ENCODE peak calls at places on chromosome 12, in five cellular contexts. Y, S, E, Z and R are unnamed samples.

GRCh38 chr12:75975692-75976091 is 55.9 kb downstream of the PHLDA1 start:
- DNase-seq in Y (no peak), S (no peak), E (no peak), Z (no peak), R (no peak)

GRCh38 chr12:33708935-33709334 is 269.3 kb upstream of the SYT10 start:
- DNase-seq in Y (no peak), S (no peak), E (no peak), Z (no peak), R (no peak)

GRCh38 chr12:48489012-48489411 is 6.7 kb downstream of the C12orf54 start:
- DNase-seq in Y (no peak), S (peak), E (no peak), Z (peak), R (no peak)

GRCh38 chr12:3882896-3883564 is 9.8 kb upstream of the PARP11 start:
- DNase-seq in Y (peak), S (peak), E (peak), Z (no peak), R (no peak)

GRCh38 chr12:90335561-90335960 is 619.4 kb downstream of the CCER1 start:
- DNase-seq in Y (no peak), S (no peak), E (no peak), Z (no peak), R (no peak)

GRCh38 chr12:89946518-89946917 is 237.9 kb upstream of the ATP2B1 start:
- DNase-seq in Y (no peak), S (no peak), E (no peak), Z (no peak), R (no peak)

GRCh38 chr12:109653896-109654295 is 59.7 kb upstream of the FAM222A start:
- DNase-seq in Y (no peak), S (no peak), E (no peak), Z (no peak), R (no peak)

GRCh38 chr12:56645717-56646446 is at the start of gene ATP5F1B:
- DNase-seq in Y (peak), S (peak), E (peak), Z (peak), R (peak)

GRCh38 chr12:123958876-123959275 is 13.8 kb downstream of the CCDC92 start:
- DNase-seq in Y (no peak), S (no peak), E (no peak), Z (no peak), R (no peak)

GRCh38 chr12:94694732-94695131 is 44.4 kb upstream of the TMCC3 start:
- DNase-seq in Y (no peak), S (no peak), E (no peak), Z (no peak), R (no peak)

GRCh38 chr12:97267803-97268202 is 194.8 kb upstream of the RMST start:
- DNase-seq in Y (no peak), S (no peak), E (no peak), Z (no peak), R (no peak)

GRCh38 chr12:25500651-25501050 is 52.4 kb downstream of the LMNTD1 start:
- DNase-seq in Y (no peak), S (no peak), E (no peak), Z (no peak), R (no peak)

GRCh38 chr12:106760184-106760531 is 14.3 kb upstream of the RIC8B start:
- DNase-seq in Y (no peak), S (peak), E (no peak), Z (no peak), R (peak)

GRCh38 chr12:116204169-116204568 is 73.3 kb downstream of the MED13L start:
- DNase-seq in Y (no peak), S (no peak), E (no peak), Z (no peak), R (no peak)

GRCh38 chr12:122205590-122205925 is 2.0 kb downstream of the B3GNT4 start:
- DNase-seq in Y (no peak), S (no peak), E (no peak), Z (no peak), R (no peak)
- TF ChIP-seq POLR2A in Y (no peak), S (no peak), E (no peak), Z (no peak), R (no peak)

GRCh38 chr12:101280006-101280505 is at the start of gene UTP20:
- DNase-seq in Y (peak), S (peak), E (peak), Z (peak), R (peak)
- TF ChIP-seq POLR2A in Y (peak), S (peak), E (peak), Z (peak), R (peak)

DNA sequence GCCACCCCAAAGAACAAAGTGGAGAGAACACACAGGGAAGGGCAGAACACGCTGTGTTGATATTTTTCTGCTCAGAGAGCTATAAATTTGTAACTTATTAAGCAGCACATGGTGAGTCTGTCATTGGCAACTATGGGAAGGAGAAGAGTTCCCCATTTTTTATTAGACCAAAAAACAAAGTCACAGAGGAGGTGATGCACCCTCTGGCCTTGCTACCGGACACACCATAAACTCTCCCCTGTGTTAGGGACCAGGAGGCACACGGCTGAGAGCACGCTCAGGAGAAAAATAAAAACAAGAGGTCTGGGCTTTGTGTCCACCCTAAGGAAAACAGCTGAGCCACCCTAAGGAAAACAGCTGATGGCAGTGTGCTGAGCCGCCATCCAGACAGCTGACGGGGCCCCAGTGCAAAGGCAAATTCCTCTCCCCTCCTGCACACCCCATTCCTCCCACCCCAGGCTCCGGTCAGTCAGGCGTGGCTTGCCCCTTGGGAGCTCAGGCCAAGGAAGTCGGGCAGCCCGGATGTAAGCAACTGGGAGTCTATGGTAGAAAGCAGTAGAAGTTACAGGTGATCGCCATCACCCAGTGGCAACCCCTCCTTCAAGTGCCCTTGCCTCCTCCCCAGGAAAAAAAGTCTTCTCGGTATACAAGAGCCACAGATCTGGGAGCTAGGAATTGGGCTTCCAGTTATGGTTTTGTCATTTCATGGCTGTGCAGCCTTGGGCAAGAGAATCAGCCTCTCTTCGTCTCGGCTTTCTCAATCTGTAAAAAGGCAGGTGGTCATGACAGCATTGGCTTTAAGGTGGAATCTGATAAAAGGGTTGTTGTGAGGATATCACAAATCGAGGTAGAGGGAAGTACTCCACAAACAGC is 2.4 kb downstream of the PXN start:
- DNase-seq in Y (no peak), S (no peak), E (no peak), Z (no peak), R (no peak)
- TF ChIP-seq POLR2A in Y (no peak), S (no peak), E (no peak), Z (no peak), R (no peak)

DNA sequence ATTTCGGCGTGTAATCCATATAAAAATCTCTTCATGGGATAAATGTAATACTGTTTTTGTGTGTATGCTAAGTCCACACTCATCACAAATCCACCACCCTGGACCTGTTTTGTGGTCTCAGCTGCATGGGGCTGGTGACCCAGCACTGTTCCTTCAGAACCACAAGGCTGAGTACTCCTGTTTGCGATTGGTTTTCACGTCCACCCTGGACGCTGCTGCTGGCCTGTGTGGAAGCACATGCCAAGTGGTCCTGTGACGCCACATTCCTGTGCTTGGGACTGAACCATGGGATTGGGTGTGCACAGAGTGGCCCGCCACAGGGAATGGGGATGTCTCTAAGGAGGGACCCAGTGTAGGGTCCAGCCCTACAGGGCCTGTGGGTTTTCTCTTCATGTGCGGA is 4.3 kb downstream of the PUS1 start:
- DNase-seq in Y (no peak), S (no peak), E (no peak), Z (no peak), R (no peak)
- TF ChIP-seq POLR2A in Y (no peak), S (no peak), E (no peak), Z (no peak), R (no peak)

GRCh38 chr12:14961466-14962155 is at the start of gene ARHGDIB:
- DNase-seq in Y (no peak), S (no peak), E (no peak), Z (peak), R (no peak)
- TF ChIP-seq POLR2A in Y (no peak), S (no peak), E (no peak), Z (peak), R (peak)

GRCh38 chr12:47224563-47225133 is 144.9 kb upstream of the AMIGO2 start:
- DNase-seq in Y (no peak), S (no peak), E (no peak), Z (no peak), R (no peak)

GRCh38 chr12:47221256-47222023 is 141.7 kb upstream of the AMIGO2 start:
- DNase-seq in Y (no peak), S (no peak), E (no peak), Z (no peak), R (no peak)

GRCh38 chr12:47223848-47224213 is 144.1 kb upstream of the AMIGO2 start:
- DNase-seq in Y (no peak), S (peak), E (no peak), Z (no peak), R (no peak)

GRCh38 chr12:47222592-47222959 is 142.8 kb upstream of the AMIGO2 start:
- DNase-seq in Y (no peak), S (no peak), E (no peak), Z (no peak), R (no peak)

GRCh38 chr12:47222960-47223847 is 143.4 kb upstream of the AMIGO2 start:
- DNase-seq in Y (no peak), S (no peak), E (no peak), Z (no peak), R (no peak)
- TF ChIP-seq POLR2A in Y (no peak), S (no peak), E (no peak), Z (no peak), R (no peak)

DNA sequence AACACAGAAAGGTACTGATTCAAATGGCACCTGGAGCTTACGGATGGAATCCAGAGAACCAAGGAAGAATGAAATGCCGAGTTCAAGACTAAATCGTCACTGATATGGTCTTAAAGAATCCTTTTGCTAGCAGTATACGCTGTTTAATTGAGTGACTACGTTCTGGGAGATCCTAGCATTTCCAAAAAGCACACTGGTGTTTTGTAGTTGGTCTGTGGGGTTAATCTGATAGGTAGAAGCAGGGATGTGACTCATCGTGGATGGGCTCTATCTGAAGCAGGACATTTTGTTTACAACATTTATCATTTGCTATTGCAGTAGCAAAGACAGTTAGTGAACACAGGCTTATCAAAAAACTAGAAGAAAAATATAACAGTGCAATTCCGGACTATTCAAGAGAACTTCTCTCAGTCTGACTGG is 169.2 kb upstream of the HMGA2 start:
- DNase-seq in Y (no peak), S (peak), E (no peak), Z (no peak), R (no peak)
- TF ChIP-seq POLR2A in Y (no peak), S (no peak), E (no peak), Z (no peak), R (no peak)

DNA sequence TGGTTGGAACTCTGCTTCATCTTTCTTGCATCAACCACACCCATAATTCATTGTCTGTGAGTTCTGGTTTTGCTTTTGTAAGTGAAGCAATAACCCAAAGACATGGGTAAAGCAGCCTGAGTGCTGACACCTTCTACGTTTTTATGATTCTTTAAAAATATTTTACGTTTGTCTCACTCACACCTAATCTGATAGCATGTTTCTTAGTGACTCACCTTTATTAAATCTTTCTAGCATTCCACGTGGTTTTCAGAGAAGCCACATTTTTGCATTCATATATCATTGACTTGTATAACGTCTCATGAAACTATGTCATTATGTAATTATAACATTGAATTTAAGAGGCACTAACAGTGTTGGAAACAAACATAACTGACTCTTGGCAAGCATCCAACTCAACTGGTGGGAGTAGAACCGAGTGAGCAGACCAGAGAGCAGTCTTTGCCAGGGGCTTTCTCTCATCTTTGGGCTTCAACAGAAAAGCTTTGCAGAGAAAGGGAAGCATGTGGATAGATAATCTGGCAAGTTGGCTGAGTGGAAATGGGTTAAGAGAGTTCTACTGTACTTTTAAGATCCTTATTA is 118.8 kb downstream of the TPH2 start:
- DNase-seq in Y (no peak), S (no peak), E (no peak), Z (no peak), R (no peak)
- TF ChIP-seq POLR2A in Y (no peak), S (no peak), E (no peak), Z (no peak), R (no peak)

DNA sequence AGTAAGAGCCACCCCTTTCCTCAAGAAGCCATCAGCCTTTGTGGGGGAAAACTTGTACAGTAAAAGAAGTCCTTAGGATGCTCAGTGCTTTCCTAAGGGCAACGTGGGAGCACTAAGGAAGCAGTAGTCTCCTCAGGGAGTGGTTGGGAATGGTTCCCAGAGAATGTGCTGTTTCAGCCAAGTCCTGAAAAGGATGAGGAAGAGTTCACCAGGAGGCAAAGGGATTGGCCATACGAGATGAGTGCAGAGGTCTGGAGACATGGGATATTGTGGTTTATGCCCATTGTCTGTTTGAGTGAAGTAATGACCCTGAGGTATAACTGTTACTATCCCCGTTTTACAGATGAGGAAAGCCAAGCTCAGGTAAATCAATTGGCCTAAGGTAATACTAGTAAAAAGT is 86.0 kb upstream of the ATF1 start:
- DNase-seq in Y (no peak), S (peak), E (no peak), Z (no peak), R (no peak)
- TF ChIP-seq POLR2A in Y (no peak), S (no peak), E (no peak), Z (no peak), R (no peak)